ENCODE peak calls at places on chromosomes 4 and X, in ten cellular contexts. One of them, this sample, is unnamed.

GRCh38 chr4:181259081-181259480 is 984.1 kb upstream of the TENM3 start:
- DNase-seq in breast epithelium: no peak
- DNase-seq in lower leg skin: no peak
- DNase-seq in RWPE2: no peak
- DNase-seq in left lung: no peak
- DNase-seq in sigmoid colon: no peak
- DNase-seq in adrenal gland: no peak
- DNase-seq in brain microvascular endothelial cell: no peak
- DNase-seq in fibroblast of villous mesenchyme: no peak
- DNase-seq in stomach: no peak
- DNase-seq in this sample: no peak

GRCh38 chr4:108345862-108346530 is 177.3 kb upstream of the LEF1 start:
- DNase-seq in left lung: no peak
- DNase-seq in stomach: no peak
- DNase-seq in breast epithelium: no peak
- DNase-seq in brain microvascular endothelial cell: peak; percentile 45
- DNase-seq in fibroblast of villous mesenchyme: peak; percentile 55
- DNase-seq in adrenal gland: no peak
- DNase-seq in lower leg skin: no peak
- DNase-seq in RWPE2: no peak
- DNase-seq in sigmoid colon: no peak
- DNase-seq in this sample: peak; percentile 64

GRCh38 chrX:110477593-110478228 is 119.1 kb downstream of the RTL9 start:
- DNase-seq in adrenal gland: no peak
- DNase-seq in lower leg skin: no peak
- DNase-seq in breast epithelium: no peak
- DNase-seq in sigmoid colon: no peak
- DNase-seq in fibroblast of villous mesenchyme: no peak
- DNase-seq in RWPE2: no peak
- DNase-seq in left lung: no peak
- DNase-seq in brain microvascular endothelial cell: no peak
- DNase-seq in stomach: no peak
- DNase-seq in this sample: no peak

GRCh38 chr4:176840166-176840565 is 47.4 kb upstream of the VEGFC start:
- DNase-seq in adrenal gland: no peak
- DNase-seq in left lung: no peak
- DNase-seq in brain microvascular endothelial cell: peak; percentile 53
- DNase-seq in sigmoid colon: no peak
- DNase-seq in RWPE2: no peak
- DNase-seq in breast epithelium: no peak
- DNase-seq in fibroblast of villous mesenchyme: peak; percentile 77
- DNase-seq in stomach: no peak
- DNase-seq in lower leg skin: no peak
- DNase-seq in this sample: peak; percentile 36

GRCh38 chrX:28205905-28206304 is 224.7 kb upstream of the DCAF8L1 start:
- DNase-seq in adrenal gland: no peak
- DNase-seq in brain microvascular endothelial cell: no peak
- DNase-seq in fibroblast of villous mesenchyme: no peak
- DNase-seq in breast epithelium: no peak
- DNase-seq in left lung: no peak
- DNase-seq in lower leg skin: no peak
- DNase-seq in stomach: no peak
- DNase-seq in sigmoid colon: no peak
- DNase-seq in RWPE2: no peak
- DNase-seq in this sample: no peak

GRCh38 chr4:148043990-148044645 is 312.2 kb downstream of the ARHGAP10 start:
- DNase-seq in sigmoid colon: peak; percentile 81
- DNase-seq in RWPE2: no peak
- DNase-seq in adrenal gland: no peak
- DNase-seq in lower leg skin: no peak
- DNase-seq in stomach: no peak
- DNase-seq in brain microvascular endothelial cell: no peak
- DNase-seq in fibroblast of villous mesenchyme: no peak
- DNase-seq in left lung: no peak
- DNase-seq in breast epithelium: no peak
- DNase-seq in this sample: no peak

GRCh38 chr4:86338989-86339388 is 20.9 kb downstream of the MAPK10 start:
- DNase-seq in fibroblast of villous mesenchyme: peak; percentile 81
- DNase-seq in lower leg skin: no peak
- DNase-seq in left lung: no peak
- DNase-seq in brain microvascular endothelial cell: peak; percentile 95
- DNase-seq in breast epithelium: no peak
- DNase-seq in stomach: no peak
- DNase-seq in sigmoid colon: no peak
- DNase-seq in RWPE2: no peak
- DNase-seq in adrenal gland: peak; percentile 51
- DNase-seq in this sample: peak; percentile 53

GRCh38 chrX:66399273-66399672 is 235.2 kb downstream of the HEPH start:
- DNase-seq in sigmoid colon: no peak
- DNase-seq in stomach: no peak
- DNase-seq in lower leg skin: no peak
- DNase-seq in left lung: no peak
- DNase-seq in fibroblast of villous mesenchyme: no peak
- DNase-seq in adrenal gland: no peak
- DNase-seq in breast epithelium: no peak
- DNase-seq in RWPE2: no peak
- DNase-seq in brain microvascular endothelial cell: no peak
- DNase-seq in this sample: no peak

GRCh38 chrX:49915352-49916222 is 6.8 kb upstream of the CLCN5 start:
- DNase-seq in adrenal gland: peak; percentile 48
- DNase-seq in lower leg skin: peak; percentile 15
- DNase-seq in brain microvascular endothelial cell: peak; percentile 32
- DNase-seq in RWPE2: no peak
- DNase-seq in left lung: no peak
- DNase-seq in sigmoid colon: no peak
- DNase-seq in fibroblast of villous mesenchyme: peak; percentile 63
- DNase-seq in breast epithelium: peak; percentile 26
- DNase-seq in stomach: peak; percentile 50
- DNase-seq in this sample: peak; percentile 24

GRCh38 chrX:45006002-45006800 is 133.2 kb downstream of the KDM6A start:
- DNase-seq in sigmoid colon: no peak
- DNase-seq in left lung: no peak
- DNase-seq in lower leg skin: no peak
- DNase-seq in brain microvascular endothelial cell: peak; percentile 20
- DNase-seq in adrenal gland: no peak
- DNase-seq in RWPE2: no peak
- DNase-seq in fibroblast of villous mesenchyme: no peak
- DNase-seq in stomach: no peak
- DNase-seq in breast epithelium: no peak
- DNase-seq in this sample: no peak

GRCh38 chr4:123352240-123352945 is 44.2 kb upstream of the SPRY1 start:
- DNase-seq in stomach: no peak
- DNase-seq in lower leg skin: peak; percentile 45
- DNase-seq in breast epithelium: peak; percentile 41
- DNase-seq in left lung: no peak
- DNase-seq in fibroblast of villous mesenchyme: peak; percentile 40
- DNase-seq in adrenal gland: no peak
- DNase-seq in brain microvascular endothelial cell: no peak
- DNase-seq in RWPE2: no peak
- DNase-seq in sigmoid colon: no peak
- DNase-seq in this sample: peak; percentile 98

GRCh38 chr4:59127748-59128147 is 2017.6 kb upstream of the IGFBP7 start:
- DNase-seq in sigmoid colon: no peak
- DNase-seq in breast epithelium: no peak
- DNase-seq in brain microvascular endothelial cell: no peak
- DNase-seq in RWPE2: no peak
- DNase-seq in adrenal gland: no peak
- DNase-seq in fibroblast of villous mesenchyme: no peak
- DNase-seq in lower leg skin: no peak
- DNase-seq in stomach: no peak
- DNase-seq in left lung: no peak
- DNase-seq in this sample: no peak

GRCh38 chr4:75423029-75423428 is 91.2 kb downstream of the RCHY1 start:
- DNase-seq in breast epithelium: no peak
- DNase-seq in sigmoid colon: no peak
- DNase-seq in stomach: no peak
- DNase-seq in RWPE2: no peak
- DNase-seq in adrenal gland: no peak
- DNase-seq in left lung: no peak
- DNase-seq in fibroblast of villous mesenchyme: no peak
- DNase-seq in brain microvascular endothelial cell: no peak
- DNase-seq in lower leg skin: no peak
- DNase-seq in this sample: no peak

DNA sequence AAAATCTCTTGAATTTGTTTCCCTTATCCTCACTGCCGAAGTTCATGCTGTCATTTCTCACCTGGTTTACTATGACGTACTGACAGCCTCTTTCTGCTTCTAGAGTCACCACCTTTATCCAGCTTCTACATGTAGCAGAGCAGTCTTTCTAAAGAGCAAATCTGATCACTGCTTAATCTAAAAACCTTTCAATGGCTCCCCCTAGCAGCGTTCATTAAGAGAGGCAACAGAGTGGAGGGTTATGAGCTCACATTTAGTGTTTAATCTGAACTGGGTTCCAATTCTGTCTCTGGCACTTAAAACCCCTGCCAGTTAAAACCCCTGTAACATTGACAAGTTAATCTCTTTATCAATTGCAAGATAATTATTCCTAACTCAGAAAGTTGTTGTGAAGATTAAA is 4.4 kb downstream of the RBPJ start:
- DNase-seq in fibroblast of villous mesenchyme: peak; percentile 64
- DNase-seq in left lung: no peak
- DNase-seq in stomach: no peak
- DNase-seq in RWPE2: no peak
- DNase-seq in breast epithelium: no peak
- DNase-seq in lower leg skin: no peak
- DNase-seq in adrenal gland: no peak
- DNase-seq in brain microvascular endothelial cell: peak; percentile 43
- DNase-seq in sigmoid colon: no peak
- DNase-seq in this sample: peak; percentile 47
- H3K4me3 ChIP-seq in fibroblast of villous mesenchyme: no peak overlapping the region
- H3K4me3 ChIP-seq in left lung: no peak overlapping the region
- H3K4me3 ChIP-seq in stomach: no peak overlapping the region
- H3K4me3 ChIP-seq in RWPE2: no peak overlapping the region
- H3K4me3 ChIP-seq in breast epithelium: no peak overlapping the region
- H3K4me3 ChIP-seq in lower leg skin: no peak overlapping the region
- H3K4me3 ChIP-seq in adrenal gland: no peak overlapping the region
- H3K4me3 ChIP-seq in brain microvascular endothelial cell: no peak overlapping the region
- H3K4me3 ChIP-seq in sigmoid colon: no peak overlapping the region
- H3K4me3 ChIP-seq in this sample: peak overlapping the region; percentile 1

GRCh38 chrX:100819837-100820666 is at the start of gene CSTF2:
- DNase-seq in adrenal gland: peak; percentile 78
- DNase-seq in sigmoid colon: peak; percentile 88
- DNase-seq in stomach: peak; percentile 80
- DNase-seq in breast epithelium: peak; percentile 32
- DNase-seq in lower leg skin: peak; percentile 50
- DNase-seq in brain microvascular endothelial cell: peak; percentile 72
- DNase-seq in RWPE2: peak; percentile 76
- DNase-seq in left lung: peak; percentile 93
- DNase-seq in fibroblast of villous mesenchyme: peak; percentile 81
- DNase-seq in this sample: peak; percentile 47
- TF ChIP-seq CTCF in adrenal gland: no peak
- TF ChIP-seq CTCF in sigmoid colon: peak; percentile 9
- TF ChIP-seq CTCF in stomach: no peak
- TF ChIP-seq CTCF in breast epithelium: no peak
- TF ChIP-seq CTCF in lower leg skin: no peak
- TF ChIP-seq CTCF in brain microvascular endothelial cell: peak; percentile 33
- TF ChIP-seq CTCF in RWPE2: no peak
- TF ChIP-seq CTCF in left lung: no peak
- TF ChIP-seq CTCF in fibroblast of villous mesenchyme: no peak
- TF ChIP-seq CTCF in this sample: no peak

DNA sequence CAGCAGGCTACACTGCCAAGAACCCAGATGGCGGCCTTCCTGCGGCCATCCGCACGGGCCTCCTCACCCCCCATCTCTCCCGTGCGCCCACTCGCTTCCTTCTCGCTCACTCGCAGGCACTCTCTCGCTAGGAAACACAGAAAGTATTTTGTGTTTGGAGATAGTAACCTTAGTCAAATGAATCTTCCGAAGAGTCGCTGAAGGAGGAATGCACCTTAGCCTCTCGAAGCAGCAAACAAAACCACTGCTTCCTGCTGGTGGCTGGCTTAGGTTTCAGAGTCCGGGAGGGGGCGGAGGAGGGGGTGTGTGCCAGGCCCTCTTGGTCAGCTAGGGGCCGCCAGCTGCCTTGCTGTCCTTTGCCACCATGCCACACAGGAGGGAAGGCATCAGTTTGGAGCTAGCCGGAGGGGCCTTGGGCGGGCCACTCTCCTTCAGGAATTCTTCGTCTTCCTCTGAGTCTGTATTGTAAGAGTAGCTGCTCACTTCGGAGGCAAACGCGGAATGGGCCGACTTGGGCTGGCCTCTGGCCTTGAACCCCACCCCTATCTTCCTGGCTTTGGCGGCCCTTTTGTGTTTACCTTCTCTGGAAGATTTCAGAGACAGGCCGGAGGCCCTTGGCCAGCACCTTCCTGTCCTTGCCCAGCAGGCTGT is 73.2 kb upstream of the UCP1 start:
- DNase-seq in brain microvascular endothelial cell: no peak
- DNase-seq in adrenal gland: no peak
- DNase-seq in sigmoid colon: no peak
- DNase-seq in lower leg skin: no peak
- DNase-seq in breast epithelium: peak; percentile 84
- DNase-seq in fibroblast of villous mesenchyme: no peak
- DNase-seq in stomach: peak; percentile 46
- DNase-seq in left lung: peak; percentile 76
- DNase-seq in RWPE2: no peak
- DNase-seq in this sample: no peak
- H3K4me3 ChIP-seq in brain microvascular endothelial cell: no peak overlapping the region
- H3K4me3 ChIP-seq in adrenal gland: peak overlapping the region; percentile 38
- H3K4me3 ChIP-seq in sigmoid colon: no peak overlapping the region
- H3K4me3 ChIP-seq in lower leg skin: no peak overlapping the region
- H3K4me3 ChIP-seq in breast epithelium: no peak overlapping the region
- H3K4me3 ChIP-seq in fibroblast of villous mesenchyme: no peak overlapping the region
- H3K4me3 ChIP-seq in stomach: peak overlapping the region; percentile 35
- H3K4me3 ChIP-seq in left lung: peak overlapping the region; percentile 17
- H3K4me3 ChIP-seq in RWPE2: no peak overlapping the region
- H3K4me3 ChIP-seq in this sample: no peak overlapping the region

DNA sequence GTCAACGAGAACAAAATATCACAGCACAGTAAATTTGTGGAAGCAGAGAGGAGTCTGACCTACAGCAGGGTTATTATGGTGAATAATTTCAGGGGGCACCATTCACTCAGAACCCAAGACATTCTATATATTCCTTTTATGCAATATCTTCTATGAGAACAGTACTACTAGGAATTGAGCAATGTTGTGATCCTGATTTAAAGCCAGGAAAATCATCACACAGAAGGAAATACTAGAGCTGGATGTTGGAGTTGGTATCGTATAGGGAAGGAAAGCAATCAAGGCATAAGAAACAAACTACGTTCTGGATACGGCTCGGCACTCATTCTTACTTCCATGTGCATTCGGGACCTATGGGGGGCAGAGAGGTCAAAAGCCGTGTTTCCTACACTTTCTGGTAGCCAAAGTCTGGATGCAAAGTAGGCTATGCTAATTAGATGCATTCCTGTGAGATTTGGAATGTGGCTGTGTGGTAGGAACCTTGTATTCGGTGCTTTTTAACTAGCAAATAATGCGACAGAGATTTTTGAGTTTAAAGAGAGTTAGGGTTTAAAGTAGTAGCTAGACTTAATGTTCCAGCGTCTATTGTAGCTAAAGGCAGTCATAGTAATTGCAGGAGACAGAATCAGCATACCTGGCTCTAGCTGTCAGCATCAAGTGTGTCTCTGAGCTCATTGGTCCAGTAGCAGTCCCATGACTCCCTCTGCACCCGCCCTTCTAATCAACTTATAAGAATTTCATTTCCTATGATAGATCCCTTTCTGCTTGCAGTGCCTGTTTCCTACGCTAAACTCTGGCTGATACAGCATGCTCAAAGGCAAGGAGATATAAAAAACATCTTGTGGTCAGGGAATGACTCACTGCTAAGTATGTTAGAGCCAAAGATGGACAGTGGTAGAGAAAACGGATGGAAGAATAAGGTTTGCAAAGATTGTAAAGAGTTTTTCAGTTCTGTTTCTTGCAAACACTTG is 43.3 kb upstream of the PDGFC start:
- DNase-seq in lower leg skin: no peak
- DNase-seq in RWPE2: no peak
- DNase-seq in fibroblast of villous mesenchyme: peak; percentile 87
- DNase-seq in breast epithelium: no peak
- DNase-seq in adrenal gland: peak; percentile 16
- DNase-seq in sigmoid colon: no peak
- DNase-seq in stomach: no peak
- DNase-seq in brain microvascular endothelial cell: peak; percentile 94
- DNase-seq in left lung: no peak
- DNase-seq in this sample: peak; percentile 83
- TF ChIP-seq CTCF in lower leg skin: no peak
- TF ChIP-seq CTCF in RWPE2: no peak
- TF ChIP-seq CTCF in fibroblast of villous mesenchyme: no peak
- TF ChIP-seq CTCF in breast epithelium: no peak
- TF ChIP-seq CTCF in adrenal gland: no peak
- TF ChIP-seq CTCF in sigmoid colon: no peak
- TF ChIP-seq CTCF in stomach: no peak
- TF ChIP-seq CTCF in brain microvascular endothelial cell: peak; percentile 36
- TF ChIP-seq CTCF in left lung: no peak
- TF ChIP-seq CTCF in this sample: no peak